ENCODE peak calls at places on chromosome 17, in six cellular contexts. R is SK-N-SH, D is transverse colon, J is stomach, G is HepG2, V is HL-60. C is an unnamed sample.

GRCh38 chr17:34107019-34107418 is 148.1 kb upstream of the CCL2 start:
- DNase-seq in R (no peak), D (no peak), J (no peak), G (peak; percentile 9), V (no peak), C (no peak)

GRCh38 chr17:57954421-57955182 is 610 bp downstream of the CUEDC1 start:
- DNase-seq in R (peak; percentile 84), D (peak; percentile 66), J (peak; percentile 50), G (no peak), V (no peak), C (no peak)

GRCh38 chr17:40203131-40203530 is 16.0 kb upstream of the WIPF2 start:
- DNase-seq in R (no peak), D (no peak), J (no peak), G (no peak), V (peak; percentile 64), C (no peak)

GRCh38 chr17:44655983-44656700 is at the start of gene MEIOC:
- DNase-seq in R (peak; percentile 97), D (no peak), J (no peak), G (no peak), V (peak; percentile 50), C (no peak)

GRCh38 chr17:19570497-19571151 is 37.0 kb downstream of the SLC47A1 start:
- DNase-seq in R (no peak), D (peak; percentile 60), J (no peak), G (no peak), V (peak; percentile 64), C (no peak)

GRCh38 chr17:44191389-44191788 is 4.6 kb downstream of the TMUB2 start:
- DNase-seq in R (no peak), D (no peak), J (no peak), G (no peak), V (no peak), C (no peak)

GRCh38 chr17:50176559-50177471 is 11.0 kb downstream of the SGCA start:
- DNase-seq in R (no peak), D (no peak), J (no peak), G (no peak), V (no peak), C (no peak)

GRCh38 chr17:10380631-10381408 is 8.0 kb upstream of the MYH13 start:
- DNase-seq in R (no peak), D (no peak), J (no peak), G (no peak), V (no peak), C (no peak)

GRCh38 chr17:63426041-63426916 is 19.8 kb downstream of the CYB561 start:
- DNase-seq in R (no peak), D (no peak), J (no peak), G (no peak), V (no peak), C (no peak)

GRCh38 chr17:31431795-31432658 is 40.6 kb downstream of the RAB11FIP4 start:
- DNase-seq in R (no peak), D (no peak), J (no peak), G (peak; percentile 30), V (no peak), C (no peak)

GRCh38 chr17:78826426-78826825 is 14.2 kb downstream of the USP36 start:
- DNase-seq in R (no peak), D (no peak), J (no peak), G (no peak), V (no peak), C (no peak)

GRCh38 chr17:38498353-38498752 is 70.1 kb downstream of the ARHGAP23 start:
- DNase-seq in R (no peak), D (no peak), J (no peak), G (no peak), V (no peak), C (no peak)

GRCh38 chr17:74305865-74306654 is 20.0 kb upstream of the KIF19 start:
- DNase-seq in R (no peak), D (no peak), J (no peak), G (no peak), V (no peak), C (no peak)

GRCh38 chr17:21370430-21370829 is 5.7 kb upstream of the KCNJ12 start:
- DNase-seq in R (no peak), D (no peak), J (no peak), G (no peak), V (no peak), C (no peak)

GRCh38 chr17:55708575-55708974 is 14.1 kb downstream of the TMEM100 start:
- DNase-seq in R (no peak), D (no peak), J (no peak), G (no peak), V (no peak), C (no peak)

GRCh38 chr17:32461853-32462617 is 17.7 kb downstream of the PSMD11 start:
- DNase-seq in R (peak; percentile 52), D (peak; percentile 63), J (peak; percentile 51), G (peak; percentile 58), V (peak; percentile 60), C (no peak)

GRCh38 chr17:82648761-82649474 is 674 bp upstream of the WDR45B start:
- DNase-seq in R (peak; percentile 95), D (peak; percentile 62), J (peak; percentile 43), G (no peak), V (peak; percentile 21), C (peak; percentile 53)

GRCh38 chr17:44842748-44843147 is 4.9 kb upstream of the HIGD1B start:
- DNase-seq in R (no peak), D (no peak), J (no peak), G (no peak), V (no peak), C (no peak)

GRCh38 chr17:50210249-50211225 is 9.1 kb upstream of the COL1A1 start:
- DNase-seq in R (peak; percentile 75), D (peak; percentile 65), J (no peak), G (peak; percentile 77), V (no peak), C (no peak)

GRCh38 chr17:42673885-42674754 is 2.7 kb downstream of the PLEKHH3 start:
- DNase-seq in R (peak; percentile 81), D (peak; percentile 66), J (peak; percentile 45), G (peak; percentile 48), V (no peak), C (no peak)

GRCh38 chr17:5783851-5784250 is 199.5 kb upstream of the NLRP1 start:
- DNase-seq in R (no peak), D (no peak), J (no peak), G (no peak), V (no peak), C (no peak)

GRCh38 chr17:5781236-5781927 is 197.1 kb upstream of the NLRP1 start:
- DNase-seq in R (no peak), D (no peak), J (no peak), G (no peak), V (no peak), C (no peak)

GRCh38 chr17:5784791-5785190 is 200.5 kb upstream of the NLRP1 start:
- DNase-seq in R (no peak), D (no peak), J (no peak), G (no peak), V (no peak), C (no peak)

GRCh38 chr17:5783269-5783668 is 199.0 kb upstream of the NLRP1 start:
- DNase-seq in R (no peak), D (no peak), J (no peak), G (no peak), V (no peak), C (no peak)

GRCh38 chr17:5780476-5780875 is 196.2 kb upstream of the NLRP1 start:
- DNase-seq in R (no peak), D (no peak), J (no peak), G (no peak), V (no peak), C (no peak)
- TF ChIP-seq CTCF in R (no peak), D (no peak), J (no peak), G (no peak), V (no peak), C (no peak)

GRCh38 chr17:4366312-4367063 is at the start of gene UBE2G1:
- DNase-seq in R (peak; percentile 98), D (peak; percentile 99), J (peak; percentile 99), G (peak; percentile 96), V (peak; percentile 95), C (peak; percentile 97)
- TF ChIP-seq POLR2AphosphoS5 in R (peak; percentile 65), D (peak; percentile 99), J (peak; percentile 98), G (peak; percentile 78), V (peak; percentile 96), C (peak; percentile 78)

DNA sequence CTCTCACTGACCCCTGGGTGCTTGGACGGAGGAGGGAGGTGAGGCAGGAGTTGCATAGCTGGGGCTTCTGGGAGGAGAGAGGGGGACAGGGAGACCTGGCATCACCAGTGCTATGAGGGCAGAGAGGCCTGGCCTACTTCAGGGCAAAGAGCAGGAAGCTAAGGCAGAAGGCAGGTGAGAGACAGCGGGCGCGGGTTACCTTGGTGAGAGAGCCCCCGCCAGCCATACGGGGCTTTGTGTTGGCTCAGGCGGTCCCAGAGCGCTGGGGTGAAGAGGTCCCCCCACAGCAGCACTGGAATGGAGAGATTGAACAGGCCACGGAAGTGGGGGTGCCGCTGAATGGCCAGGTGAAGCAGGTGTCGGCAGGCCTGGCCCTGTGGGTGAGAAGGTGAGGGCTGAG is 11.5 kb downstream of the ST6GALNAC2 start:
- DNase-seq in R (no peak), D (no peak), J (no peak), G (no peak), V (no peak), C (no peak)
- TF ChIP-seq CTCF in R (no peak), D (no peak), J (no peak), G (no peak), V (no peak), C (no peak)

GRCh38 chr17:66957951-66958579 is 6.4 kb upstream of the CACNG4 start:
- DNase-seq in R (peak; percentile 66), D (no peak), J (no peak), G (peak; percentile 89), V (no peak), C (peak; percentile 77)
- TF ChIP-seq POLR2AphosphoS5 in R (no peak), D (peak; percentile 22), J (no peak), G (no peak), V (no peak), C (no peak)

GRCh38 chr17:81338301-81339179 is 43.4 kb upstream of the SLC38A10 start:
- DNase-seq in R (peak; percentile 90), D (peak; percentile 7), J (no peak), G (no peak), V (peak; percentile 24), C (no peak)
- TF ChIP-seq CTCF in R (no peak), D (no peak), J (no peak), G (peak; percentile 37), V (no peak), C (no peak)

GRCh38 chr17:6330936-6331335 is 104.0 kb downstream of the AIPL1 start:
- DNase-seq in R (no peak), D (no peak), J (no peak), G (no peak), V (no peak), C (no peak)
- TF ChIP-seq POLR2AphosphoS5 in R (no peak), D (no peak), J (no peak), G (no peak), V (no peak), C (no peak)

GRCh38 chr17:80691784-80692183 is 147.1 kb downstream of the RPTOR start:
- DNase-seq in R (no peak), D (no peak), J (no peak), G (no peak), V (no peak), C (no peak)
- TF ChIP-seq CTCF in R (no peak), D (no peak), J (no peak), G (no peak), V (no peak), C (no peak)

GRCh38 chr17:28741358-28742349 is 2.2 kb upstream of the TRAF4 start:
- DNase-seq in R (no peak), D (peak; percentile 42), J (no peak), G (no peak), V (peak; percentile 93), C (no peak)
- TF ChIP-seq POLR2AphosphoS5 in R (no peak), D (no peak), J (no peak), G (no peak), V (peak; percentile 96), C (no peak)

C was measured in breast epithelium.